ENCODE peak calls at places on chromosome 20, in six cellular contexts. C is right cardiac atrium, A is RWPE1, X is cardiac fibroblast, U is T-helper 9 cell, H is heart right ventricle. Y is an unnamed sample.

GRCh38 chr20:47727170-47727880 is 58.0 kb downstream of the SULF2 start:
- DNase-seq in C (peak; percentile 75), H (peak; percentile 32), A (no peak), U (peak; percentile 49), X (no peak), Y (no peak)

GRCh38 chr20:3749689-3750639 is 17.5 kb downstream of the HSPA12B start:
- DNase-seq in A (peak; percentile 61), C (peak; percentile 71), H (peak; percentile 34), U (no peak), X (peak; percentile 13), Y (no peak)

GRCh38 chr20:61933481-61933950 is 132.2 kb downstream of the TAF4 start:
- DNase-seq in A (no peak), X (no peak), U (no peak), H (peak; percentile 0), C (no peak), Y (no peak)

GRCh38 chr20:15143478-15143877 is 806.1 kb upstream of the FLRT3 start:
- DNase-seq in C (no peak), U (no peak), H (no peak), X (no peak), A (no peak), Y (no peak)

GRCh38 chr20:60030471-60030870 is 72.2 kb downstream of the CDH26 start:
- DNase-seq in X (no peak), U (no peak), A (no peak), H (no peak), C (no peak), Y (no peak)

GRCh38 chr20:62875419-62876355 is 14.1 kb upstream of the TCFL5 start:
- DNase-seq in U (no peak), X (peak; percentile 92), A (peak; percentile 81), H (peak; percentile 79), C (peak; percentile 94), Y (no peak)

GRCh38 chr20:44990425-44990824 is 24.1 kb downstream of the STK4 start:
- DNase-seq in X (peak; percentile 31), C (peak; percentile 36), A (peak; percentile 54), H (no peak), U (no peak), Y (no peak)

GRCh38 chr20:37986873-37987601 is 46.2 kb downstream of the TTI1 start:
- DNase-seq in H (peak; percentile 68), X (peak; percentile 39), C (peak; percentile 89), U (no peak), A (no peak), Y (no peak)

GRCh38 chr20:39849664-39850063 is 839.4 kb downstream of the MAFB start:
- DNase-seq in A (peak; percentile 73), H (peak; percentile 87), X (peak; percentile 95), C (peak; percentile 97), U (no peak), Y (no peak)

GRCh38 chr20:24164360-24164759 is 175.8 kb upstream of the GGTLC1 start:
- DNase-seq in H (no peak), A (no peak), U (peak; percentile 28), X (peak; percentile 20), C (no peak), Y (no peak)

GRCh38 chr20:33251496-33251895 is 15.7 kb downstream of the BPIFA1 start:
- DNase-seq in X (no peak), C (no peak), U (no peak), H (no peak), A (no peak), Y (no peak)

GRCh38 chr20:17621229-17621968 is 51.5 kb downstream of the DSTN start:
- DNase-seq in U (no peak), X (no peak), H (no peak), A (no peak), C (peak; percentile 39), Y (no peak)

GRCh38 chr20:49288784-49289696 is 11.2 kb upstream of the ZNFX1 start:
- DNase-seq in X (no peak), A (no peak), C (no peak), U (no peak), H (no peak), Y (no peak)

GRCh38 chr20:52313335-52313963 is 121.9 kb upstream of the ZFP64 start:
- DNase-seq in C (peak; percentile 21), X (peak; percentile 60), H (no peak), A (peak; percentile 66), U (no peak), Y (peak; percentile 45)

GRCh38 chr20:54382419-54382818 is 93.0 kb upstream of the DOK5 start:
- DNase-seq in H (no peak), C (no peak), X (no peak), A (no peak), U (no peak), Y (peak; percentile 29)

GRCh38 chr20:50655325-50655880 is 35.9 kb downstream of the RIPOR3 start:
- DNase-seq in A (no peak), C (peak; percentile 89), X (peak; percentile 96), U (no peak), H (peak; percentile 74), Y (no peak)

GRCh38 chr20:37310951-37311350 is 21.5 kb downstream of the MANBAL start:
- DNase-seq in H (no peak), X (no peak), C (no peak), U (no peak), A (no peak), Y (no peak)

GRCh38 chr20:25304025-25304549 is 56.2 kb downstream of the PYGB start:
- DNase-seq in U (no peak), H (no peak), C (peak; percentile 24), A (no peak), X (no peak), Y (no peak)

GRCh38 chr20:57613481-57613921 is 6.7 kb downstream of the ZBP1 start:
- DNase-seq in H (no peak), A (no peak), C (no peak), X (no peak), U (no peak), Y (no peak)

GRCh38 chr20:20466341-20466879 is 98.5 kb downstream of the INSM1 start:
- DNase-seq in X (peak; percentile 80), U (no peak), C (no peak), A (no peak), H (no peak), Y (no peak)

GRCh38 chr20:18537651-18538050 is 29.6 kb upstream of the SMIM26 start:
- DNase-seq in X (no peak), C (no peak), U (no peak), A (peak; percentile 45), H (no peak), Y (no peak)

GRCh38 chr20:59207742-59208357 is 44.2 kb downstream of the ZNF831 start:
- DNase-seq in X (peak; percentile 4), H (peak; percentile 48), U (peak; percentile 80), A (no peak), C (peak; percentile 73), Y (no peak)

GRCh38 chr20:3871549-3872265 is 17.5 kb upstream of the PANK2 start:
- DNase-seq in C (no peak), H (no peak), A (peak; percentile 50), U (no peak), X (no peak), Y (no peak)

GRCh38 chr20:7806831-7807230 is 133.4 kb downstream of the HAO1 start:
- DNase-seq in U (no peak), A (no peak), H (no peak), C (no peak), X (no peak), Y (no peak)

GRCh38 chr20:3782597-3782996 is 1.3 kb upstream of the SPEF1 start:
- DNase-seq in H (no peak), C (no peak), U (no peak), A (no peak), X (no peak), Y (no peak)

GRCh38 chr20:4617484-4617883 is 104.2 kb upstream of the PRND start:
- DNase-seq in U (no peak), A (no peak), H (no peak), X (no peak), C (no peak), Y (no peak)

GRCh38 chr20:57596998-57597939 is 23.0 kb downstream of the ZBP1 start:
- DNase-seq in U (peak; percentile 74), H (peak; percentile 76), C (peak; percentile 91), X (peak; percentile 53), A (peak; percentile 89), Y (no peak)

GRCh38 chr20:49603209-49603627 is 35.3 kb upstream of the PTGIS start:
- DNase-seq in C (peak; percentile 76), U (no peak), A (no peak), H (no peak), X (peak; percentile 71), Y (no peak)

GRCh38 chr20:46215913-46216707 is 92.2 kb downstream of the CDH22 start:
- DNase-seq in X (peak; percentile 46), U (no peak), A (peak; percentile 51), H (peak; percentile 55), C (peak; percentile 68), Y (no peak)

GRCh38 chr20:967796-968742 is 34.0 kb downstream of the RSPO4 start:
- DNase-seq in C (no peak), A (peak; percentile 49), X (peak; percentile 42), H (no peak), U (no peak), Y (no peak)

GRCh38 chr20:57995381-57995977 is 233.0 kb downstream of the ANKRD60 start:
- DNase-seq in C (no peak), X (no peak), A (no peak), H (no peak), U (no peak), Y (no peak)

GRCh38 chr20:50876816-50877215 is 54.4 kb downstream of the ADNP start:
- DNase-seq in U (no peak), A (no peak), X (no peak), H (no peak), C (no peak), Y (no peak)

GRCh38 chr20:34362502-34363061 is 491 bp upstream of the ITCH start:
- DNase-seq in U (no peak), X (no peak), C (no peak), A (no peak), H (no peak), Y (no peak)

GRCh38 chr20:7237251-7237650 is 469.8 kb downstream of the BMP2 start:
- DNase-seq in A (no peak), H (no peak), C (no peak), X (no peak), U (no peak), Y (no peak)

GRCh38 chr20:46590453-46590852 is 40.0 kb upstream of the OCSTAMP start:
- DNase-seq in A (no peak), C (no peak), X (no peak), U (no peak), H (no peak), Y (no peak)

GRCh38 chr20:49938173-49939163 is 2.3 kb downstream of the RNF114 start:
- DNase-seq in A (no peak), C (peak; percentile 86), U (no peak), X (peak; percentile 85), H (peak; percentile 51), Y (no peak)

GRCh38 chr20:53643031-53643832 is 49.6 kb upstream of the ZNF217 start:
- DNase-seq in X (peak; percentile 73), U (peak; percentile 48), H (no peak), C (peak; percentile 57), A (peak; percentile 95), Y (no peak)

GRCh38 chr20:12383770-12384304 is 466.1 kb downstream of the BTBD3 start:
- DNase-seq in C (no peak), X (peak; percentile 81), A (no peak), U (no peak), H (no peak), Y (no peak)